ENCODE peak calls at places on chromosomes 2 and 18, in nine cellular contexts. H is GM23248, E is fibroblast of lung, O is neuronal stem cell, T is H1, D is OCI-LY7, K is mesenchymal stem cell, F is endothelial cell of umbilical vein, M is MM.1S. C is an unnamed sample. For H3K4me1, the result is how much of the 10 kb centered on the place peaks cover.

GRCh38 chr2:44578401-44579135 is 216.8 kb downstream of the CAMKMT start:
- DNase-seq in H (peak), E (peak), O (no peak), T (no peak), D (no peak), K (peak), F (no peak), M (peak), C (no peak)

GRCh38 chr18:49206717-49207116 is 253.7 kb downstream of the DYM start:
- DNase-seq in H (peak), E (peak), O (no peak), T (no peak), D (peak), K (no peak), F (no peak), M (no peak), C (peak)

GRCh38 chr2:100476606-100477005 is 6.3 kb downstream of the NMS start:
- DNase-seq in H (no peak), E (no peak), O (no peak), T (no peak), D (no peak), K (no peak), F (no peak), M (no peak), C (no peak)

GRCh38 chr18:3453540-3454364 is 3.8 kb downstream of the TGIF1 start:
- DNase-seq in H (peak), E (peak), O (peak), T (no peak), D (peak), K (peak), F (peak), M (peak), C (peak)

GRCh38 chr2:59947220-59947619 is 606.2 kb downstream of the BCL11A start:
- DNase-seq in H (no peak), E (no peak), O (no peak), T (no peak), D (no peak), K (no peak), F (no peak), M (no peak), C (no peak)

GRCh38 chr18:44725300-44726096 is 44.8 kb downstream of the SETBP1 start:
- DNase-seq in H (peak), E (peak), O (no peak), T (no peak), D (peak), K (peak), F (peak), M (peak), C (peak)

GRCh38 chr2:154557906-154558305 is 140.6 kb upstream of the KCNJ3 start:
- DNase-seq in H (no peak), E (no peak), O (no peak), T (no peak), D (no peak), K (no peak), F (no peak), M (no peak), C (no peak)

GRCh38 chr2:12826781-12827180 is 110.0 kb downstream of the TRIB2 start:
- DNase-seq in H (no peak), E (no peak), O (no peak), T (no peak), D (no peak), K (no peak), F (no peak), M (no peak), C (no peak)

GRCh38 chr2:137205324-137205723 is 440.0 kb downstream of the THSD7B start:
- DNase-seq in H (no peak), E (no peak), O (no peak), T (no peak), D (peak), K (no peak), F (no peak), M (no peak), C (no peak)

GRCh38 chr2:149989447-149990063 is 402.0 kb upstream of the MMADHC start:
- DNase-seq in H (peak), E (peak), O (no peak), T (no peak), D (no peak), K (no peak), F (peak), M (no peak), C (peak)

GRCh38 chr2:105747997-105748396 is 3.3 kb downstream of the NCK2 start:
- DNase-seq in H (peak), E (no peak), O (no peak), T (no peak), D (no peak), K (peak), F (no peak), M (no peak), C (no peak)

GRCh38 chr2:196592331-196592911 is 47.1 kb upstream of the CCDC150 start:
- DNase-seq in H (peak), E (peak), O (peak), T (no peak), D (no peak), K (peak), F (peak), M (no peak), C (peak)

GRCh38 chr2:160609346-160609745 is 115.7 kb upstream of the RBMS1 start:
- DNase-seq in H (no peak), E (peak), O (no peak), T (no peak), D (no peak), K (no peak), F (no peak), M (no peak), C (peak)

GRCh38 chr2:42567806-42568429 is 514 bp upstream of the MTA3 start:
- DNase-seq in H (peak), E (peak), O (peak), T (peak), D (peak), K (peak), F (no peak), M (no peak), C (peak)

GRCh38 chr2:112648081-112648480 is 2.3 kb downstream of the SLC20A1 start:
- DNase-seq in H (no peak), E (no peak), O (no peak), T (no peak), D (no peak), K (no peak), F (peak), M (no peak), C (no peak)

GRCh38 chr2:26172189-26172865 is 561 bp upstream of the GAREM2 start:
- DNase-seq in H (no peak), E (no peak), O (peak), T (no peak), D (no peak), K (no peak), F (no peak), M (no peak), C (peak)

GRCh38 chr2:237774811-237775553 is 23.6 kb upstream of the RBM44 start:
- DNase-seq in H (peak), E (peak), O (peak), T (peak), D (peak), K (peak), F (peak), M (peak), C (peak)

GRCh38 chr2:42267530-42267929 is 93.5 kb downstream of the COX7A2L start:
- DNase-seq in H (no peak), E (no peak), O (no peak), T (no peak), D (no peak), K (no peak), F (no peak), M (peak), C (no peak)

GRCh38 chr2:105397959-105398521 is 811 bp downstream of the FHL2 start:
- DNase-seq in H (peak), E (peak), O (no peak), T (no peak), D (no peak), K (no peak), F (peak), M (no peak), C (peak)

GRCh38 chr2:36277146-36277808 is 78.3 kb upstream of the CRIM1 start:
- DNase-seq in H (peak), E (peak), O (no peak), T (no peak), D (no peak), K (peak), F (peak), M (no peak), C (peak)

GRCh38 chr2:24365051-24365450 is 4.7 kb upstream of the ITSN2 start:
- DNase-seq in H (peak), E (no peak), O (no peak), T (no peak), D (no peak), K (no peak), F (peak), M (no peak), C (no peak)
- H3K4me3 ChIP-seq in H (no peak), E (no peak), O (no peak), T (no peak), D (no peak), K (no peak), F (no peak), M (no peak), C (no peak)

DNA sequence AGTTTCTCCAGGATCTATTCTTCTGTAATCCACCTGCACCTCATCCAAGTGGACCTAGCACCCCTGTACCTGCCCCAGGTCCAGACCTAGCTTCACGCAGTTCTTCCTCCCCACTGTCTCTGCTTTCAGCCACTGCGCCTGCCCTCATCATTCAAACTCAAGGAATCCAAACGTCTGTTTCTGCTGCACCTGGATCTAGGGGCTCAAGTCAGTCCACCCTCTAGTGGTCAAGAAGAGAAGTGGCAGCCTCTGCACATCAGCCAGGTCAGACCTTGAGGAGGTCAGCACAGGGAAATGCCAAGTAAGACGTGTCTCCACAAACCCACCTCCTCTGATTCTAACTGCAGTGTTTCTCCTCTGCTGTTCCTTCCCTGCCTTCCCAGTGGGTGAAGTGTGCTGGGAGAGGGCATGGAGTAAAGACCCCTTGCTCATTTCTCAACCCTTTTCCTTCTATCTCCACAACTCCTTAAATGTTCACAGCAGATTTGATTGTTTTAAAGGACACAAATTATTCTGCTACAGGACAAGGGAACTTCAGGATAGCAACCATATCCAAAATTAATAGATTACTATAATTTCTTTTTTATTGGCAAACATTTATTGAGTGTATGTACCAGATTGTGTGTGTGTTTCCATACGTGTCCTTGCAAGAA is 8.7 kb upstream of the RNF152 start:
- DNase-seq in H (peak), E (peak), O (peak), T (peak), D (peak), K (peak), F (peak), M (peak), C (no peak)
- H2AFZ ChIP-seq in H (no peak), E (no peak), O (no peak), T (peak), D (no peak), K (no peak), F (peak), M (no peak), C (no peak)

GRCh38 chr2:64123740-64124139 is 20.5 kb downstream of the PELI1 start:
- DNase-seq in H (no peak), E (no peak), O (no peak), T (no peak), D (no peak), K (no peak), F (no peak), M (no peak), C (no peak)

GRCh38 chr2:64122358-64122757 is 21.9 kb downstream of the PELI1 start:
- DNase-seq in H (no peak), E (no peak), O (no peak), T (no peak), D (peak), K (no peak), F (no peak), M (no peak), C (no peak)

GRCh38 chr2:64127119-64127518 is 17.1 kb downstream of the PELI1 start:
- DNase-seq in H (no peak), E (no peak), O (no peak), T (no peak), D (no peak), K (no peak), F (no peak), M (no peak), C (no peak)

GRCh38 chr2:64124571-64124970 is 19.6 kb downstream of the PELI1 start:
- DNase-seq in H (no peak), E (no peak), O (no peak), T (no peak), D (no peak), K (no peak), F (no peak), M (no peak), C (no peak)

GRCh38 chr2:64124168-64124567 is 20.1 kb downstream of the PELI1 start:
- DNase-seq in H (no peak), E (no peak), O (no peak), T (no peak), D (no peak), K (no peak), F (no peak), M (no peak), C (no peak)
- H3K4me1 ChIP-seq in H (under half), E (under half), O (under half), T (under half), D (half or more), K (under half), F (under half), M (under half), C (under half)

GRCh38 chr18:11145413-11146191 is 3.8 kb downstream of the PIEZO2 start:
- DNase-seq in H (no peak), E (no peak), O (no peak), T (no peak), D (no peak), K (no peak), F (no peak), M (no peak), C (no peak)
- H3K4me3 ChIP-seq in H (no peak), E (no peak), O (no peak), T (no peak), D (no peak), K (no peak), F (no peak), M (no peak), C (no peak)

DNA sequence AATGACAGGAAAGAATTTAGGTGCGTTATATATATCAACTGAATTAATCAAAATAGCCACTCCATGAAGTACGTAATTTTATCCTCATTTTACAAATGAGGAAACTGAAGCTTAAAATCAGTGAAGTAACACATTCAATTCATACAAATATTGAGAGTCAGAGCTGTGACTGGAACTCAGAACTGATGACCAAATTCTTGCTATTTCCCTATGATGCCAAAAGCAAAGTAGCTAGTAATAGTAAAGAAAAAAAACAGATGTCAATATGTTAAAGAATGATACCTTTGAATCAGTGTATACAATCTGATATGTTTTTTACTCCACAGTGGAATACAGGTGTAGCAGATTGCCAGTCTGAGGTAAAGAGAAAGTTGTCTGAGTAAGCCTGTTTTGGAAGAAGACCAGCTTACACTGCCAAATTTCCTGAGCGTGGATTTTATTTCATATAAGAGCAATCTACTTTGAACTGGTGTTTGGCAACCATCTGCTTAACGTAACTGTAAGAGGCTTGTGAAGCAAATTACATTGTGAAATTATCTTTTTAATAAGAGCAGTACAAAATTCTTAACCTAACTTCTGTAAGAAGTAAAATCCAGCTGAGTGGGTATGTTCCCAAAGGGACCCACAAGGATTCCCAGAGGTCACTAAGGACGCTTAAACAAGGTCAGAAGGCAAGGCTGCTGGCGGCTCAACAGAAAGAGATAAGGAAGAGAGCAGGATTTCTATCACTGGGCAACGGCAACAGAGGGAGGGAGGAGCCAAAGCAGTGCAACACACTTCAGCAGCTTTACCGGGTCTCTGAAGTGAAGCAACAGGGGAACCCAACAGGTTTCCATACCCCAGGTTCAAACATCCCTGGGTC is 85.6 kb downstream of the IKZF2 start:
- DNase-seq in H (peak), E (peak), O (no peak), T (no peak), D (no peak), K (peak), F (no peak), M (no peak), C (no peak)
- H2AFZ ChIP-seq in H (peak), E (peak), O (peak), T (no peak), D (no peak), K (no peak), F (no peak), M (no peak), C (peak)

DNA sequence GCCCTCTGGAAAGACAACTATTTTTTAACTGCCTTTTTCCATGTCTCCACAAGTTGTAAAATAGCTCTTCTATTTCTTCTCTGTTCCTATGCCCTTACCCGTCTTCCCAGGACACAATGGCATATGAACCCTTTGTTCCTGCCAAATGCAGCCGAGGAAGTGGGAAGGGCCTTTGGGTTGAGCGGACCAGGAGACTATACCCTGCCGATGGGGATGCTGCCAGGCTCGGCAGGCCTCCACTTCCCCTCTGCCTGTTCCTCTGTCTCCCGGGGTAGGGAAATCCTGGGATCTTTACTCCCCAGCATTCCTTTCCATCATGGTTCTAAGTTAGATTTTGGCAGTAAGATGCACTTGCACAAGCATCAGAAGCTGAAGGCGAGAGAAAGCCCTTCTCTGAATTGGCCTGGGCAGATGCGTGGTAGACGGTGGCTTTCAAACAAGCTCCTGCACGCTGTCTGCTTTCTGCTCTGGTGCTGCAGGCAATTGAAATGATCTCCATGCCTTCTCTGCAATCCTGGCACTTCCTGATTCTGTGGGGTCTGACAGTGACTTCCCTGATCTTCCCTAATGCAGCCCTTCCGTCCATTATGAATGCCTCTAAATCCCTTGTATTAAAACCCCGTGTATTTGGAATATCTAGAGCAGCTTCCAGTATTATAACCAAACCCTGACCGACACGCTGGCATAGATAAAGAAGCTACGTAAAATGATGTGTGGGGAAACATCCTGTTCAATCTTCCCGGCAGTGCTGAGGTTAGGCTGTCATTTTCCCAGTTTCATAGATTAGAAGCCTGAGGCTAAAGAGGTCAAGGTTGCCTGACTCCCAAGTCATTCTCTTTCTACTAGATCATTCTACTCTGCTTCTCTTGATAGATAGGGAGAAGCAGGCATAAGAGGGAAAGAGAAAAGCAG is 69.8 kb downstream of the MCFD2 start:
- DNase-seq in H (peak), E (no peak), O (no peak), T (no peak), D (no peak), K (no peak), F (no peak), M (no peak), C (no peak)
- H3K4me1 ChIP-seq in H (half or more), E (under half), O (under half), T (under half), D (under half), K (under half), F (under half), M (under half), C (under half)